ENCODE peak calls at places on chromosomes 16 and 17, in ten cellular contexts. One of them, this sample, is unnamed.

GRCh38 chr17:38674013-38674748 is 576 bp downstream of the EPOP start:
- DNase-seq in thoracic aorta: no peak
- DNase-seq in heart right ventricle: peak
- DNase-seq in lung: no peak
- DNase-seq in glutamatergic neuron: no peak
- DNase-seq in cardiac fibroblast: no peak
- DNase-seq in astrocyte of the spinal cord: no peak
- DNase-seq in psoas muscle: peak
- DNase-seq in astrocyte of the cerebellum: no peak
- DNase-seq in GM13977: no peak
- DNase-seq in this sample: no peak

GRCh38 chr16:81786321-81786720 is 7.2 kb downstream of the PLCG2 start:
- DNase-seq in thoracic aorta: no peak
- DNase-seq in heart right ventricle: no peak
- DNase-seq in lung: no peak
- DNase-seq in glutamatergic neuron: no peak
- DNase-seq in cardiac fibroblast: peak
- DNase-seq in astrocyte of the spinal cord: peak
- DNase-seq in psoas muscle: no peak
- DNase-seq in astrocyte of the cerebellum: peak
- DNase-seq in GM13977: no peak
- DNase-seq in this sample: no peak

GRCh38 chr16:75644240-75645012 is 3.0 kb downstream of the KARS1 start:
- DNase-seq in thoracic aorta: no peak
- DNase-seq in heart right ventricle: no peak
- DNase-seq in lung: no peak
- DNase-seq in glutamatergic neuron: no peak
- DNase-seq in cardiac fibroblast: no peak
- DNase-seq in astrocyte of the spinal cord: no peak
- DNase-seq in psoas muscle: no peak
- DNase-seq in astrocyte of the cerebellum: no peak
- DNase-seq in GM13977: no peak
- DNase-seq in this sample: no peak

GRCh38 chr17:41894791-41895331 is 23.9 kb downstream of the ACLY start:
- DNase-seq in thoracic aorta: no peak
- DNase-seq in heart right ventricle: no peak
- DNase-seq in lung: no peak
- DNase-seq in glutamatergic neuron: no peak
- DNase-seq in cardiac fibroblast: peak
- DNase-seq in astrocyte of the spinal cord: peak
- DNase-seq in psoas muscle: peak
- DNase-seq in astrocyte of the cerebellum: peak
- DNase-seq in GM13977: no peak
- DNase-seq in this sample: no peak

GRCh38 chr16:27778171-27778925 is 228.4 kb downstream of the KATNIP start:
- DNase-seq in thoracic aorta: no peak
- DNase-seq in heart right ventricle: no peak
- DNase-seq in lung: no peak
- DNase-seq in glutamatergic neuron: peak
- DNase-seq in cardiac fibroblast: no peak
- DNase-seq in astrocyte of the spinal cord: no peak
- DNase-seq in psoas muscle: no peak
- DNase-seq in astrocyte of the cerebellum: no peak
- DNase-seq in GM13977: no peak
- DNase-seq in this sample: no peak

GRCh38 chr16:69406780-69407331 is 17.6 kb upstream of the CYB5B start:
- DNase-seq in thoracic aorta: no peak
- DNase-seq in heart right ventricle: no peak
- DNase-seq in lung: no peak
- DNase-seq in glutamatergic neuron: no peak
- DNase-seq in cardiac fibroblast: no peak
- DNase-seq in astrocyte of the spinal cord: no peak
- DNase-seq in psoas muscle: no peak
- DNase-seq in astrocyte of the cerebellum: no peak
- DNase-seq in GM13977: no peak
- DNase-seq in this sample: no peak

GRCh38 chr16:53784312-53784711 is 80.4 kb downstream of the FTO start:
- DNase-seq in thoracic aorta: no peak
- DNase-seq in heart right ventricle: no peak
- DNase-seq in lung: no peak
- DNase-seq in glutamatergic neuron: no peak
- DNase-seq in cardiac fibroblast: no peak
- DNase-seq in astrocyte of the spinal cord: no peak
- DNase-seq in psoas muscle: no peak
- DNase-seq in astrocyte of the cerebellum: no peak
- DNase-seq in GM13977: no peak
- DNase-seq in this sample: no peak

GRCh38 chr16:8594149-8594666 is 3.9 kb upstream of the TMEM114 start:
- DNase-seq in thoracic aorta: no peak
- DNase-seq in heart right ventricle: no peak
- DNase-seq in lung: no peak
- DNase-seq in glutamatergic neuron: no peak
- DNase-seq in cardiac fibroblast: peak
- DNase-seq in astrocyte of the spinal cord: no peak
- DNase-seq in psoas muscle: no peak
- DNase-seq in astrocyte of the cerebellum: no peak
- DNase-seq in GM13977: no peak
- DNase-seq in this sample: no peak

GRCh38 chr16:85057212-85057889 is 29.8 kb downstream of the KIAA0513 start:
- DNase-seq in thoracic aorta: no peak
- DNase-seq in heart right ventricle: no peak
- DNase-seq in lung: no peak
- DNase-seq in glutamatergic neuron: no peak
- DNase-seq in cardiac fibroblast: no peak
- DNase-seq in astrocyte of the spinal cord: no peak
- DNase-seq in psoas muscle: no peak
- DNase-seq in astrocyte of the cerebellum: no peak
- DNase-seq in GM13977: peak
- DNase-seq in this sample: no peak

GRCh38 chr17:82691714-82692113 is 6.8 kb downstream of the RAB40B start:
- DNase-seq in thoracic aorta: no peak
- DNase-seq in heart right ventricle: no peak
- DNase-seq in lung: no peak
- DNase-seq in glutamatergic neuron: no peak
- DNase-seq in cardiac fibroblast: no peak
- DNase-seq in astrocyte of the spinal cord: no peak
- DNase-seq in psoas muscle: peak
- DNase-seq in astrocyte of the cerebellum: no peak
- DNase-seq in GM13977: no peak
- DNase-seq in this sample: no peak

GRCh38 chr17:58270476-58271290 is 10.1 kb downstream of the MPO start:
- DNase-seq in thoracic aorta: no peak
- DNase-seq in heart right ventricle: no peak
- DNase-seq in lung: no peak
- DNase-seq in glutamatergic neuron: no peak
- DNase-seq in cardiac fibroblast: no peak
- DNase-seq in astrocyte of the spinal cord: no peak
- DNase-seq in psoas muscle: no peak
- DNase-seq in astrocyte of the cerebellum: no peak
- DNase-seq in GM13977: no peak
- DNase-seq in this sample: no peak

GRCh38 chr17:43418441-43419374 is 19.9 kb downstream of the ARL4D start:
- DNase-seq in thoracic aorta: no peak
- DNase-seq in heart right ventricle: peak
- DNase-seq in lung: no peak
- DNase-seq in glutamatergic neuron: peak
- DNase-seq in cardiac fibroblast: peak
- DNase-seq in astrocyte of the spinal cord: peak
- DNase-seq in psoas muscle: peak
- DNase-seq in astrocyte of the cerebellum: peak
- DNase-seq in GM13977: no peak
- DNase-seq in this sample: no peak

GRCh38 chr17:2277430-2278170 is 26.0 kb downstream of the SMG6 start:
- DNase-seq in thoracic aorta: no peak
- DNase-seq in heart right ventricle: no peak
- DNase-seq in lung: no peak
- DNase-seq in glutamatergic neuron: no peak
- DNase-seq in cardiac fibroblast: no peak
- DNase-seq in astrocyte of the spinal cord: no peak
- DNase-seq in psoas muscle: no peak
- DNase-seq in astrocyte of the cerebellum: no peak
- DNase-seq in GM13977: no peak
- DNase-seq in this sample: no peak

GRCh38 chr17:2279707-2280106 is 23.9 kb downstream of the SMG6 start:
- DNase-seq in thoracic aorta: no peak
- DNase-seq in heart right ventricle: no peak
- DNase-seq in lung: no peak
- DNase-seq in glutamatergic neuron: no peak
- DNase-seq in cardiac fibroblast: no peak
- DNase-seq in astrocyte of the spinal cord: no peak
- DNase-seq in psoas muscle: no peak
- DNase-seq in astrocyte of the cerebellum: no peak
- DNase-seq in GM13977: no peak
- DNase-seq in this sample: no peak

GRCh38 chr17:2283302-2283701 is 20.3 kb downstream of the SMG6 start:
- DNase-seq in thoracic aorta: no peak
- DNase-seq in heart right ventricle: no peak
- DNase-seq in lung: no peak
- DNase-seq in glutamatergic neuron: no peak
- DNase-seq in cardiac fibroblast: no peak
- DNase-seq in astrocyte of the spinal cord: no peak
- DNase-seq in psoas muscle: no peak
- DNase-seq in astrocyte of the cerebellum: no peak
- DNase-seq in GM13977: no peak
- DNase-seq in this sample: no peak

GRCh38 chr17:2282297-2282873 is 21.2 kb downstream of the SMG6 start:
- DNase-seq in thoracic aorta: no peak
- DNase-seq in heart right ventricle: no peak
- DNase-seq in lung: no peak
- DNase-seq in glutamatergic neuron: no peak
- DNase-seq in cardiac fibroblast: peak
- DNase-seq in astrocyte of the spinal cord: peak
- DNase-seq in psoas muscle: no peak
- DNase-seq in astrocyte of the cerebellum: peak
- DNase-seq in GM13977: peak
- DNase-seq in this sample: no peak
- TF ChIP-seq CTCF in thoracic aorta: peak
- TF ChIP-seq CTCF in heart right ventricle: peak
- TF ChIP-seq CTCF in lung: peak
- TF ChIP-seq CTCF in glutamatergic neuron: peak
- TF ChIP-seq CTCF in cardiac fibroblast: peak
- TF ChIP-seq CTCF in astrocyte of the spinal cord: peak
- TF ChIP-seq CTCF in psoas muscle: peak
- TF ChIP-seq CTCF in astrocyte of the cerebellum: peak
- TF ChIP-seq CTCF in GM13977: peak
- TF ChIP-seq CTCF in this sample: no peak

GRCh38 chr17:3895354-3895753 is 2.5 kb upstream of the CAMKK1 start:
- DNase-seq in thoracic aorta: no peak
- DNase-seq in heart right ventricle: no peak
- DNase-seq in lung: no peak
- DNase-seq in glutamatergic neuron: no peak
- DNase-seq in cardiac fibroblast: no peak
- DNase-seq in astrocyte of the spinal cord: no peak
- DNase-seq in psoas muscle: no peak
- DNase-seq in astrocyte of the cerebellum: no peak
- DNase-seq in GM13977: no peak
- DNase-seq in this sample: no peak
- TF ChIP-seq CTCF in thoracic aorta: no peak
- TF ChIP-seq CTCF in heart right ventricle: no peak
- TF ChIP-seq CTCF in lung: no peak
- TF ChIP-seq CTCF in glutamatergic neuron: no peak
- TF ChIP-seq CTCF in cardiac fibroblast: no peak
- TF ChIP-seq CTCF in astrocyte of the spinal cord: no peak
- TF ChIP-seq CTCF in psoas muscle: no peak
- TF ChIP-seq CTCF in astrocyte of the cerebellum: no peak
- TF ChIP-seq CTCF in GM13977: no peak
- TF ChIP-seq CTCF in this sample: no peak

DNA sequence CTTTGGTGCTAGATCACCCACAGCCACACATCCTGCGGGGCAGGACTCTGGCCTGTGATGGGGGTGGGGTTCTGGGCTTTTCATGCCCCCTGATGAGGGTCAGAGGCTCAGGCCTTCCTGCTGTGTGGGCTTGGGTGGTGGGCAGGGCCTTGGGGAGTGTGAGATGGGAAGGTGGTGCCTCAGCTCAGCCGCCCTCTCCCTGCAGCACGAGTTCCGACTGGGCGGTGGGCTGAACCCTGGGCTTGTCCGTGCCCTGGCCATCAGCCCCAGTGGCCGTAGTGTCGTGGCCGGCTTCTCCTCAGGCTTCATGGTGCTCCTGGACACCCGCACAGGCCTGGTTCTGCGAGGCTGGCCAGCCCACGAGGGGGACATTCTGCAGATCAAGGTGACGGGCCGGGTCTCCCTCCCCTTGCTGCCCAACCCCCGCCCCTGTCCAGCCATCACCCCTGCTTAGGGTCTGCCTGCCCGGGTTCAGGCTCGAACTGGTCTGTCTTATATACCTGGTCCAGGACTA is 6.8 kb upstream of the SERPINF2 start:
- DNase-seq in thoracic aorta: no peak
- DNase-seq in heart right ventricle: no peak
- DNase-seq in lung: no peak
- DNase-seq in glutamatergic neuron: no peak
- DNase-seq in cardiac fibroblast: no peak
- DNase-seq in astrocyte of the spinal cord: no peak
- DNase-seq in psoas muscle: no peak
- DNase-seq in astrocyte of the cerebellum: no peak
- DNase-seq in GM13977: no peak
- DNase-seq in this sample: no peak
- TF ChIP-seq CTCF in thoracic aorta: no peak
- TF ChIP-seq CTCF in heart right ventricle: no peak
- TF ChIP-seq CTCF in lung: no peak
- TF ChIP-seq CTCF in glutamatergic neuron: no peak
- TF ChIP-seq CTCF in cardiac fibroblast: no peak
- TF ChIP-seq CTCF in astrocyte of the spinal cord: no peak
- TF ChIP-seq CTCF in psoas muscle: no peak
- TF ChIP-seq CTCF in astrocyte of the cerebellum: no peak
- TF ChIP-seq CTCF in GM13977: no peak
- TF ChIP-seq CTCF in this sample: no peak

GRCh38 chr16:68298907-68299515 is 11.7 kb downstream of the SLC7A6OS start:
- DNase-seq in thoracic aorta: no peak
- DNase-seq in heart right ventricle: peak
- DNase-seq in lung: no peak
- DNase-seq in glutamatergic neuron: no peak
- DNase-seq in cardiac fibroblast: peak
- DNase-seq in astrocyte of the spinal cord: peak
- DNase-seq in psoas muscle: peak
- DNase-seq in astrocyte of the cerebellum: no peak
- DNase-seq in GM13977: no peak
- DNase-seq in this sample: no peak
- TF ChIP-seq CTCF in thoracic aorta: no peak
- TF ChIP-seq CTCF in heart right ventricle: no peak
- TF ChIP-seq CTCF in lung: no peak
- TF ChIP-seq CTCF in glutamatergic neuron: no peak
- TF ChIP-seq CTCF in cardiac fibroblast: no peak
- TF ChIP-seq CTCF in astrocyte of the spinal cord: no peak
- TF ChIP-seq CTCF in psoas muscle: no peak
- TF ChIP-seq CTCF in astrocyte of the cerebellum: no peak
- TF ChIP-seq CTCF in GM13977: no peak
- TF ChIP-seq CTCF in this sample: no peak

This sample was measured in omental fat pad.